ENCODE peak calls at places on chromosomes 5 and 9, in five cellular contexts. E, R, U, N and I are unnamed samples.

GRCh38 chr9:70285246-70285645 is 26.5 kb downstream of the SMC5 start:
- DNase-seq in E (no peak), U (no peak), N (no peak), R (no peak), I (no peak)

GRCh38 chr9:121736147-121736721 is 84.8 kb downstream of the DAB2IP start:
- DNase-seq in U (no peak), E (peak), R (peak), N (peak), I (no peak)

GRCh38 chr9:126514037-126514821 is 99.5 kb upstream of the LMX1B start:
- DNase-seq in R (peak), U (no peak), N (peak), E (peak), I (peak)

GRCh38 chr9:124264812-124265211 is 7.1 kb downstream of the NEK6 start:
- DNase-seq in U (no peak), N (peak), E (no peak), R (no peak), I (no peak)

GRCh38 chr9:117120061-117120460 is 294.8 kb downstream of the ASTN2 start:
- DNase-seq in U (no peak), R (no peak), E (no peak), N (no peak), I (no peak)

GRCh38 chr5:4387295-4387694 is 752.8 kb upstream of the ADAMTS16 start:
- DNase-seq in R (no peak), U (no peak), E (no peak), N (no peak), I (no peak)

GRCh38 chr9:134226221-134226930 is 62.0 kb upstream of the RNU6ATAC start:
- DNase-seq in R (peak), U (no peak), E (peak), N (no peak), I (no peak)

GRCh38 chr9:93902051-93902779 is 52.9 kb downstream of the BARX1 start:
- DNase-seq in E (no peak), R (no peak), U (no peak), N (no peak), I (no peak)

GRCh38 chr9:70949239-70949638 is 172.2 kb downstream of the TRPM3 start:
- DNase-seq in U (no peak), E (no peak), R (no peak), N (no peak), I (no peak)

GRCh38 chr5:91443761-91444467 is 60.8 kb upstream of the ARRDC3 start:
- DNase-seq in R (no peak), E (no peak), U (no peak), N (no peak), I (no peak)

GRCh38 chr5:174418809-174419522 is 305.4 kb upstream of the MSX2 start:
- DNase-seq in N (no peak), E (no peak), R (no peak), U (no peak), I (no peak)

GRCh38 chr9:114908796-114909448 is 21.5 kb downstream of the TNFSF8 start:
- DNase-seq in U (no peak), R (no peak), E (no peak), N (no peak), I (no peak)

GRCh38 chr5:181232593-181232992 is 9.5 kb downstream of the TRIM41 start:
- DNase-seq in U (no peak), N (no peak), R (no peak), E (no peak), I (no peak)

GRCh38 chr5:138696501-138696900 is 56.7 kb upstream of the CTNNA1 start:
- DNase-seq in U (no peak), N (no peak), E (no peak), R (no peak), I (no peak)

GRCh38 chr5:128674837-128675446 is 136.9 kb upstream of the FBN2 start:
- DNase-seq in R (no peak), U (no peak), N (peak), E (no peak), I (no peak)

GRCh38 chr9:14312721-14313377 is 1.1 kb downstream of the NFIB start:
- DNase-seq in R (peak), N (no peak), E (peak), U (no peak), I (no peak)

GRCh38 chr5:581266-581665 is 30.9 kb upstream of the CEP72 start:
- DNase-seq in N (no peak), E (no peak), R (no peak), U (no peak), I (no peak)

GRCh38 chr5:167207081-167207480 is 1084.4 kb upstream of the WWC1 start:
- DNase-seq in E (no peak), U (no peak), R (no peak), N (no peak), I (no peak)

GRCh38 chr5:149027636-149028035 is 35.2 kb downstream of the SH3TC2 start:
- DNase-seq in N (no peak), R (no peak), U (no peak), E (no peak), I (no peak)

GRCh38 chr5:110401881-110402280 is 324.6 kb downstream of the TMEM232 start:
- DNase-seq in R (no peak), U (no peak), N (no peak), E (no peak), I (no peak)

GRCh38 chr5:147190236-147190815 is 44.5 kb upstream of the STK32A start:
- DNase-seq in R (no peak), N (no peak), E (no peak), U (no peak), I (no peak)

GRCh38 chr9:33103381-33104110 is 27.1 kb upstream of the SMU1 start:
- DNase-seq in E (no peak), U (no peak), N (no peak), R (no peak), I (no peak)

GRCh38 chr5:151051066-151051930 is 29.5 kb downstream of the TNIP1 start:
- DNase-seq in R (peak), E (peak), U (peak), N (peak), I (peak)

GRCh38 chr5:176827736-176828415 is 17.5 kb downstream of the UNC5A start:
- DNase-seq in U (no peak), R (no peak), E (no peak), N (no peak), I (no peak)

GRCh38 chr9:33737811-33738606 is 57.4 kb upstream of the PRSS3 start:
- DNase-seq in U (no peak), N (no peak), R (no peak), E (peak), I (no peak)

GRCh38 chr5:142892021-142892420 is 121.8 kb downstream of the ARHGAP26 start:
- DNase-seq in E (no peak), R (no peak), U (no peak), N (no peak), I (no peak)

GRCh38 chr9:133184971-133185370 is 21.3 kb upstream of the GBGT1 start:
- DNase-seq in U (no peak), N (peak), R (no peak), E (no peak), I (no peak)

GRCh38 chr5:179162351-179163235 is 102.4 kb downstream of the ZNF354C start:
- DNase-seq in E (no peak), N (no peak), R (peak), U (no peak), I (no peak)

GRCh38 chr9:90870646-90871326 is 69.2 kb downstream of the SYK start:
- DNase-seq in R (no peak), U (no peak), E (no peak), N (peak), I (no peak)

GRCh38 chr5:7754490-7754889 is 96.4 kb downstream of the CFAP90 start:
- DNase-seq in E (no peak), U (no peak), R (no peak), N (no peak), I (no peak)

GRCh38 chr5:177302354-177303110 is 987 bp downstream of the RAB24 start:
- DNase-seq in E (no peak), R (peak), U (no peak), N (no peak), I (no peak)

GRCh38 chr9:87662808-87663528 is 63.0 kb upstream of the CTSL start:
- DNase-seq in E (peak), N (peak), R (peak), U (no peak), I (no peak)

GRCh38 chr5:159819671-159820411 is 96.4 kb upstream of the ADRA1B start:
- DNase-seq in N (no peak), E (peak), R (no peak), U (no peak), I (no peak)

GRCh38 chr5:108786806-108787483 is 39.2 kb downstream of the FER start:
- DNase-seq in E (no peak), U (no peak), N (no peak), R (no peak), I (no peak)

GRCh38 chr5:94234987-94235386 is 383.4 kb downstream of the KIAA0825 start:
- DNase-seq in R (no peak), U (no peak), N (no peak), E (no peak), I (no peak)

GRCh38 chr9:72477862-72478564 is 43.4 kb upstream of the TMC1 start:
- DNase-seq in E (no peak), N (peak), R (no peak), U (no peak), I (no peak)

GRCh38 chr5:124677376-124677998 is 69.0 kb downstream of the ZNF608 start:
- DNase-seq in R (no peak), U (no peak), E (no peak), N (no peak), I (no peak)

GRCh38 chr5:93221-93980 is 1.4 kb downstream of the PLEKHG4B start:
- DNase-seq in E (no peak), U (no peak), N (no peak), R (no peak), I (no peak)

GRCh38 chr9:89313842-89314241 is 2.8 kb downstream of the CKS2 start:
- DNase-seq in R (no peak), U (no peak), E (no peak), N (no peak), I (no peak)

GRCh38 chr9:30411571-30411970 is 1972.9 kb upstream of the ACO1 start:
- DNase-seq in N (no peak), U (no peak), R (no peak), E (no peak), I (no peak)